ENCODE peak calls at places on chromosomes 6 and 20, in nine cellular contexts. G, V, H, K, I, F, D, O and M are unnamed samples.

GRCh38 chr20:25046736-25047666 is 10.9 kb downstream of the ACSS1 start:
- DNase-seq in G (no peak), V (no peak), H (no peak), K (no peak), I (no peak), F (no peak), D (no peak), O (no peak), M (no peak)

GRCh38 chr6:38012573-38012972 is 193.0 kb downstream of the ZFAND3 start:
- DNase-seq in G (no peak), V (peak), H (no peak), K (peak), I (no peak), F (no peak), D (peak), O (peak), M (peak)

GRCh38 chr20:23318347-23318746 is 32.2 kb upstream of the NXT1 start:
- DNase-seq in G (no peak), V (no peak), H (no peak), K (no peak), I (no peak), F (no peak), D (no peak), O (no peak), M (no peak)

GRCh38 chr6:27176096-27176495 is 71.4 kb upstream of the PRSS16 start:
- DNase-seq in G (no peak), V (no peak), H (no peak), K (peak), I (no peak), F (no peak), D (peak), O (peak), M (no peak)

GRCh38 chr6:15974817-15975216 is 154.1 kb upstream of the MYLIP start:
- DNase-seq in G (no peak), V (no peak), H (no peak), K (no peak), I (no peak), F (no peak), D (no peak), O (no peak), M (no peak)

GRCh38 chr20:38926934-38927616 is 858 bp downstream of the FAM83D start:
- DNase-seq in G (no peak), V (no peak), H (no peak), K (peak), I (no peak), F (no peak), D (peak), O (peak), M (no peak)

GRCh38 chr20:1664911-1665310 is 7.3 kb upstream of the SIRPG start:
- DNase-seq in G (no peak), V (no peak), H (peak), K (no peak), I (no peak), F (no peak), D (no peak), O (no peak), M (no peak)

GRCh38 chr20:24991897-24992419 is 593 bp downstream of the APMAP start:
- DNase-seq in G (no peak), V (peak), H (no peak), K (peak), I (no peak), F (peak), D (no peak), O (peak), M (peak)

GRCh38 chr20:37502654-37503053 is 18.4 kb upstream of the NNAT start:
- DNase-seq in G (no peak), V (no peak), H (no peak), K (no peak), I (no peak), F (no peak), D (no peak), O (no peak), M (no peak)

GRCh38 chr20:63969851-63970713 is at the start of gene ZNF512B:
- DNase-seq in G (no peak), V (no peak), H (no peak), K (peak), I (no peak), F (peak), D (peak), O (peak), M (peak)

GRCh38 chr6:37785002-37785687 is 34.4 kb upstream of the ZFAND3 start:
- DNase-seq in G (no peak), V (no peak), H (no peak), K (no peak), I (no peak), F (no peak), D (no peak), O (no peak), M (no peak)

GRCh38 chr20:44080646-44081267 is 106.2 kb downstream of the JPH2 start:
- DNase-seq in G (no peak), V (peak), H (peak), K (peak), I (no peak), F (peak), D (peak), O (peak), M (peak)

GRCh38 chr20:57179265-57179664 is 87.2 kb downstream of the BMP7 start:
- DNase-seq in G (no peak), V (no peak), H (no peak), K (no peak), I (no peak), F (peak), D (no peak), O (peak), M (no peak)

GRCh38 chr6:42453649-42454427 is 2.1 kb upstream of the TRERF1 start:
- DNase-seq in G (no peak), V (no peak), H (no peak), K (peak), I (no peak), F (peak), D (peak), O (peak), M (peak)

GRCh38 chr6:128870751-128871150 is 12.2 kb upstream of the LAMA2 start:
- DNase-seq in G (no peak), V (no peak), H (no peak), K (no peak), I (no peak), F (no peak), D (no peak), O (no peak), M (no peak)